ENCODE peak calls at places on chromosomes 3 and 15, in four cellular contexts. U is fibroblast of lung, F is ovary, O is astrocyte of the spinal cord. C is an unnamed sample.

GRCh38 chr3:54989023-54989380 is 61.1 kb upstream of the LRTM1 start:
- DNase-seq in F (no peak), U (no peak), O (no peak), C (no peak)

GRCh38 chr3:122183521-122183892 is at the start of gene CASR:
- DNase-seq in U (no peak), F (peak), O (no peak), C (peak)

GRCh38 chr3:12932347-12932746 is 91.0 kb upstream of the RPL32 start:
- DNase-seq in O (no peak), F (no peak), U (no peak), C (peak)

GRCh38 chr15:29570121-29570930 is 251.9 kb downstream of the TJP1 start:
- DNase-seq in F (no peak), O (no peak), U (peak), C (no peak)

GRCh38 chr3:190044142-190044541 is 76.6 kb downstream of the P3H2 start:
- DNase-seq in U (peak), O (peak), F (no peak), C (no peak)

GRCh38 chr3:4759689-4760312 is 219.4 kb upstream of the BHLHE40 start:
- DNase-seq in F (no peak), O (no peak), U (no peak), C (no peak)

GRCh38 chr15:36996538-36997181 is 103.7 kb downstream of the MEIS2 start:
- DNase-seq in F (no peak), U (no peak), O (no peak), C (no peak)

GRCh38 chr3:194632211-194632982 is 822 bp downstream of the TMEM44 start:
- DNase-seq in F (no peak), U (no peak), O (peak), C (no peak)

GRCh38 chr15:85725019-85725418 is 69.7 kb downstream of the KLHL25 start:
- DNase-seq in O (peak), U (peak), F (no peak), C (no peak)

GRCh38 chr3:126245811-126246727 is 65.7 kb upstream of the ALDH1L1 start:
- DNase-seq in F (peak), U (peak), O (peak), C (peak)

GRCh38 chr3:32216172-32216783 is 22.2 kb upstream of the CMTM8 start:
- DNase-seq in F (no peak), O (no peak), U (no peak), C (no peak)

GRCh38 chr15:28919679-28920655 is 34.2 kb downstream of the APBA2 start:
- DNase-seq in O (no peak), U (no peak), F (no peak), C (peak)

GRCh38 chr15:63191895-63192603 is 2.6 kb downstream of the RAB8B start:
- DNase-seq in U (no peak), O (no peak), F (no peak), C (no peak)
- H3K4me3 ChIP-seq in U (peak), O (no peak), F (no peak), C (no peak)

GRCh38 chr15:40695469-40695910 is 516 bp downstream of the RAD51 start:
- DNase-seq in F (no peak), O (peak), U (peak), C (no peak)

GRCh38 chr15:40688932-40689799 is 5.8 kb upstream of the RAD51 start:
- DNase-seq in O (no peak), U (no peak), F (no peak), C (no peak)

GRCh38 chr15:40694706-40695468 is at the start of gene RAD51:
- DNase-seq in U (peak), F (peak), O (peak), C (peak)

GRCh38 chr15:40693904-40694705 is 869 bp upstream of the RAD51 start:
- DNase-seq in O (no peak), U (no peak), F (no peak), C (no peak)

GRCh38 chr15:40691737-40692136 is 3.2 kb upstream of the RAD51 start:
- DNase-seq in F (no peak), U (no peak), O (no peak), C (no peak)
- H3K4me3 ChIP-seq in F (no peak), U (no peak), O (no peak), C (no peak)

DNA sequence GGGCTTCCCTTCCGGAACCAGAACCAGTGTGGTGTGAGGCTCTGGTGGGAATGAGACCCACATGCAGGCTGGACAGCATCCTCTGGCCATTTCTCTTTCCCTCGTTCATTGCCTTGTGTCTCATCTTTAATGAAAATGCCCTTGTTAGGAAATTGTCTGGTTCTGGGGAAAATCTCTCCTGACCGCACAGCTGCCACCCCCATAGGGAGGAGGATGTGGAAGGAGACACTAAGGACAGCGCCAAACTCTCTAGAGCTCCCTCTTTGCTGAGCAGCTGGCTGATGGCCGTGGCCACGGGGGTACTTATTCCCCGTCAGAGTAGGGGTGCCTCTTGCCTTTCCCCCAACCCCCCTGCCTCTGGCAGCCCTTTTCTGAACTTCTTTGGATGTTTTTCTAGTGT is 297.6 kb upstream of the C2CD4B start:
- DNase-seq in F (no peak), O (no peak), U (no peak), C (no peak)
- H3K4me3 ChIP-seq in F (no peak), O (no peak), U (no peak), C (no peak)

GRCh38 chr15:41501961-41502786 is 8.5 kb downstream of the ITPKA start:
- DNase-seq in F (no peak), O (no peak), U (no peak), C (no peak)

GRCh38 chr15:41503669-41504010 is 10.0 kb downstream of the ITPKA start:
- DNase-seq in O (no peak), F (no peak), U (no peak), C (no peak)

GRCh38 chr15:41499109-41499851 is 5.6 kb downstream of the ITPKA start:
- DNase-seq in U (no peak), O (no peak), F (no peak), C (peak)

GRCh38 chr15:41502787-41503668 is 9.4 kb downstream of the ITPKA start:
- DNase-seq in F (no peak), U (no peak), O (no peak), C (no peak)

GRCh38 chr15:41501191-41501917 is 7.7 kb downstream of the ITPKA start:
- DNase-seq in F (no peak), O (no peak), U (peak), C (no peak)
- H3K4me3 ChIP-seq in F (no peak), O (peak), U (no peak), C (peak)

GRCh38 chr15:33310481-33311311 is at the start of gene RYR3:
- DNase-seq in F (no peak), O (peak), U (peak), C (no peak)
- H3K4me3 ChIP-seq in F (peak), O (no peak), U (no peak), C (peak)

DNA sequence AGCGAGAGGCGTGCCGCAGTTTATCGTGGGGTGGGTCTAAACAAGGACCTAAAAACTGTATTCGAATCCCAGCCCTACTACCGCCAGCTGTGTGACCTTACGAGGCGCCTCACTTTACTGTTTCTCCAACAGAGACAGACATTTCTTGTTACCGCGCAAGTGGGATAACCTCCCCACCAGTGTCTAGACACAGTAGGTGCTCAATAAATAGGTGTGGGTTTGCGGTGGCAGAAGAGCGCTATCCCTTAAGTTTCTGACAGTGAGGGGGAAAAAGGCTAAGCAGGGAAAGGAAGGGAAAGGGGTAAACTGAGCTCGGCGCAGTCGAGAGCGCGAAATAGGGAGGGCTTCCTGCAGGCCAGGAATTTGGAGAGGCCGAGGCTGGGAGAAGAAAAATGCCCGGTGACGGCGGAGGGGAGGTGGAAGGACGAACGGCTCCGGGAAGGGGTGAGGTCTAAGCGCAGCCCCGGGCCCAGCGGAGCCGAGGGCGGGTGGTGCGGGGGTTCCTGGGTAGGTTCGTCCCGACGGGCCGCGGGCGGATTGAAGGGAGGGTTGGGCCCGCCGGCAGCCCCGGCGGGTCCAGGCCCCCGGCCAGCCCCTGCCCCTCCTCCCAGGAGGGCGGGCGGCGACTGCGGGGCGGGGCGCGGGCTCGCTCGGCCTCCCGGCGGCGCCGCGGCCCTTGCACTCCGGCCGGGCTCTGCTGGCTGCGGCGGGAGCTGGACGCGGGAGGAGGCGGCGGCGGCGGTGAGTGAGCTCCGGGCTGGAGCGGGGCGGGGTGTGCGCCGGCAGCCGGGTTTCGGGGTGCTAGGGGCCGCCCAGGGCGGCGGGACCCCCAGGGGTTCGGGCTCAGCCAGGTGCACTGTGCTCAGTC is at the start of gene CGNL1:
- DNase-seq in O (no peak), U (peak), F (peak), C (no peak)
- H3K4me3 ChIP-seq in O (peak), U (peak), F (peak), C (peak)

DNA sequence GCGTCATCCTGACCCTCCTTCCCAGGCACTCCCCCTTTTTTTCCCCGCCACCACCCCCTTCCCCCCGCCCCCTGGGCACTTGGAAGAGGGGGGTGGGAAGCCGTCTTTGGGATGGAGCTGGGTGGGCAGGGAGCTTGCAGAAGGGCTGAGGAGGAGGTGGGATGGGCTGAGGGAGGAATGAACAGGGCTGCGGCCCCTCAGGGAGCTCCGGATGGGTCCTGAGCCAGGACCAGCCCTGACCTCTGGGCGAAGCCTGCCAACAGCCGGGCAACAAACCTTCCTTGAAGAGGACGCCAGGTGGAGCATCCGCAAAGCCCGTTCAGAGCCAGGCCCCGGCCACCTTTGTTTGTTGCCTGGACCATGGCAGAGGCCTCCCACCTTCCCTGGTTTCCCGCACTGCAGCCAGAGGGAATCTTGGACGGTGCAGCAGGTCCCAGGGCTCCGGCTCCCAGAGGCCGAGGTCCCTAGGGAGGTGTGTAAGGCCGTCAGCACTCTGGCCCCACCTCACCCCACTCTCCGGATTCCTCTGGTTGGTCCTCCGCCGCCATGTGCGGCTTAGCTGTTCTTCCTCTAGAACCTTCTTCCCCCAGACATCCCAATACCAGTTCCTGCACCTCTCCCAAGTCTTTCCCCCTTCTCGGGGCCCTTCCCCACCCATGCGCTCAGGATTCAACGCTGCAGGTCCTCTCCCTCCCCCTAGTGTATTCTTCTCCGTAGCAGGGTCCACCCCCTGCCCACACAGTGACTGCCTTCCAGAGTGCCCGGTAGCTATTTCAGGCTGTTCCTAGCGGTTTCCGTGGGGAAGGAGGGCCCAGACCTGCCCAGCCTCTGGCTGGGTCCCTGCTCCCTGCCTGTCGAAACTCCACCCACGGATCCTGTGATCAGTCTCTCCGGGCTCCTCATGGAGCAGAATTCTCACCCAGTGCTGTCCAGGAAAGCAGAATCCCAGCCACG is 45.5 kb upstream of the SEC61A1 start:
- DNase-seq in U (no peak), F (no peak), O (no peak), C (no peak)
- H3K4me3 ChIP-seq in U (no peak), F (no peak), O (no peak), C (no peak)

GRCh38 chr3:60076307-60076706 is 1026.5 kb upstream of the CFAP20DC start:
- DNase-seq in F (no peak), U (peak), O (no peak), C (no peak)

GRCh38 chr3:60079076-60079475 is 1029.3 kb upstream of the CFAP20DC start:
- DNase-seq in F (no peak), U (no peak), O (no peak), C (no peak)

GRCh38 chr3:60085649-60086048 is 1035.8 kb upstream of the CFAP20DC start:
- DNase-seq in F (no peak), U (no peak), O (no peak), C (no peak)

GRCh38 chr3:60080648-60081047 is 1030.8 kb upstream of the CFAP20DC start:
- DNase-seq in U (no peak), O (no peak), F (no peak), C (no peak)

DNA sequence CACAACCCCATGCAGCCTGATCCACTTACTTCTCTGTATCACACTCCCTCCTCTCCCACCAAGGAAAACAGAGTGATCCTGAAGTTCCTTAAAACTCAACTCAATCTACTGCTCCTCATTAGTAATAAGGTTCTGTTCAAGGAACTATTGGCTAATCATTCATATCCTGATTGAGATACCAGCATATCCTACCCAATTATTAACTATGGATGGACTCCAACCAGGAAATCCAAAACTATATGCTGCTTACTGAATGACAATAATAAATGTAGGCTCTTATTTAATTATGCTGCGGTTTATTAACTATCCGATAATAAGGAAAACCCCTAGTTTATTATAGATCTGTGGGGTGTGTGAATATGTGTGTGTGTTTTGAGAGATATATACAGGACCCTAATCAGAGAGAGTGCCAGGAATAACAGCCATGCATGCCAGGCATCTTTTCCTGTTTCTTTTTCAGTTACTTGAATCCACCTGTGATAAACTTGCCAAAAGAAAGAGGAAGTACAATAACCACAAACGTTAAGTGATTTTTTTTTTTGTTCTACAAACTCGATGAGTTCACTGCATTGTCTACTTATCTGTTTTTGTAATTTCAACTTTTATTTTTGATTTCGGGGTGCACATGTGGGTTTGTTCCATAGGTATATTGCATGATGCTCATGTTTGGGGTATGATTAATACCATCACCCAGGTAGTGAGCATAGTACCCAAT is 1031.7 kb upstream of the CFAP20DC start:
- DNase-seq in F (no peak), U (no peak), O (no peak), C (no peak)
- H3K4me3 ChIP-seq in F (no peak), U (no peak), O (no peak), C (no peak)